ENCODE peak calls at places on chromosomes 12 and 14, in five cellular contexts. M is NCI-H748 treated with DMSO at 0.1 percent for 48 hours; J is T follicular helper cell; K is activated CD4-positive, alpha-beta T cell treated with anti-CD3 and anti-CD28 coated beads, Interleukin-2, amount 50 U/mL, for 1 hour; O is HFFc6. Q is an unnamed sample.

GRCh38 chr14:104794099-104794498 is 1.4 kb downstream of the AKT1 start:
- DNase-seq in O (peak), M (no peak), J (no peak), K (peak), Q (no peak)

GRCh38 chr14:58669556-58670200 is 31.9 kb downstream of the DACT1 start:
- DNase-seq in J (no peak), M (no peak), K (no peak), O (no peak), Q (no peak)

GRCh38 chr14:32230695-32231280 is 27.7 kb upstream of the RNU6-8 start:
- DNase-seq in M (no peak), K (no peak), J (no peak), O (peak), Q (no peak)

GRCh38 chr14:105196228-105196960 is 15.3 kb upstream of the NUDT14 start:
- DNase-seq in J (no peak), K (no peak), M (no peak), O (no peak), Q (no peak)

GRCh38 chr14:59330455-59330854 is 134.7 kb downstream of the GPR135 start:
- DNase-seq in M (no peak), O (no peak), J (no peak), K (no peak), Q (no peak)

GRCh38 chr12:102880783-102881182 is 36.3 kb downstream of the PAH start:
- DNase-seq in K (no peak), O (no peak), M (no peak), J (no peak), Q (no peak)

GRCh38 chr12:57129311-57130288 is 1.3 kb downstream of the LRP1 start:
- DNase-seq in J (no peak), K (no peak), O (peak), M (no peak), Q (no peak)

GRCh38 chr12:12791756-12792346 is 6.4 kb downstream of the APOLD1 start:
- DNase-seq in O (no peak), J (no peak), K (no peak), M (no peak), Q (no peak)

GRCh38 chr12:14072952-14073351 is 91.5 kb upstream of the GRIN2B start:
- DNase-seq in O (no peak), K (no peak), J (no peak), M (no peak), Q (no peak)

GRCh38 chr12:15928870-15929571 is 17.9 kb downstream of the DERA start:
- DNase-seq in K (no peak), J (no peak), O (no peak), M (no peak), Q (no peak)

GRCh38 chr14:100325958-100326357 is 2.8 kb downstream of the SLC25A47 start:
- DNase-seq in J (no peak), K (no peak), O (no peak), M (no peak), Q (no peak)

GRCh38 chr12:49867580-49868341 is 24.9 kb upstream of the BCDIN3D start:
- DNase-seq in K (no peak), J (no peak), O (no peak), M (no peak), Q (no peak)

Q was measured in esophagus muscularis mucosa.